ENCODE peak calls at places on chromosomes 2 and 18, in eight cellular contexts. W, F, Z, E, Y, I, R and U are unnamed samples. For H3K27me3, the result is how much of the 10 kb centered on the place peaks cover.

GRCh38 chr2:186330050-186330449 is 156.0 kb upstream of the ZC3H15 start:
- DNase-seq in I (no peak), W (no peak), E (no peak), Z (no peak), Y (no peak), R (no peak), F (no peak), U (no peak)

GRCh38 chr18:34807106-34807796 is 97.2 kb downstream of the DTNA start:
- DNase-seq in W (no peak), Y (no peak), I (no peak), R (no peak), F (no peak), Z (no peak), E (no peak), U (no peak)

GRCh38 chr18:66346833-66347595 is 256.9 kb downstream of the CDH19 start:
- DNase-seq in R (no peak), W (no peak), F (no peak), E (no peak), I (no peak), Z (no peak), Y (no peak), U (no peak)

GRCh38 chr2:219149667-219150066 is 10.9 kb downstream of the NHEJ1 start:
- DNase-seq in Z (no peak), W (no peak), I (no peak), F (peak), R (no peak), Y (peak), E (peak), U (no peak)

GRCh38 chr2:233473386-233473791 is 93.2 kb downstream of the USP40 start:
- DNase-seq in F (no peak), Y (no peak), W (no peak), R (no peak), I (no peak), E (no peak), Z (no peak), U (no peak)

GRCh38 chr2:60948926-60949579 is 67.7 kb downstream of the REL start:
- DNase-seq in R (no peak), Y (no peak), F (no peak), Z (no peak), E (no peak), W (no peak), I (no peak), U (no peak)

GRCh38 chr2:158716921-158717320 is 78.2 kb upstream of the DAPL1 start:
- DNase-seq in I (no peak), F (no peak), Y (no peak), R (no peak), Z (no peak), W (no peak), E (no peak), U (no peak)

GRCh38 chr2:6506311-6507258 is 359.1 kb downstream of the CMPK2 start:
- DNase-seq in I (no peak), E (no peak), W (no peak), Z (no peak), Y (no peak), R (no peak), F (no peak), U (no peak)

GRCh38 chr2:150643106-150643730 is 155.8 kb upstream of the RND3 start:
- DNase-seq in Y (no peak), F (peak), W (no peak), E (no peak), I (no peak), Z (no peak), R (no peak), U (no peak)

GRCh38 chr2:177172034-177172880 is 40.3 kb upstream of the HNRNPA3 start:
- DNase-seq in W (no peak), Y (no peak), E (no peak), Z (no peak), R (peak), F (peak), I (no peak), U (no peak)

GRCh38 chr2:119230630-119231185 is 7.1 kb downstream of the STEAP3 start:
- DNase-seq in Y (no peak), W (no peak), E (no peak), R (no peak), Z (no peak), F (peak), I (no peak), U (no peak)

GRCh38 chr2:229275506-229275905 is 4.4 kb upstream of the PID1 start:
- DNase-seq in R (no peak), E (no peak), W (no peak), Z (no peak), Y (no peak), I (no peak), F (no peak), U (no peak)

GRCh38 chr18:51622676-51623075 is 425.2 kb upstream of the MEX3C start:
- DNase-seq in E (no peak), W (no peak), Y (no peak), I (no peak), R (no peak), F (no peak), Z (no peak), U (no peak)

GRCh38 chr18:11110509-11110908 is 38.9 kb downstream of the PIEZO2 start:
- DNase-seq in E (no peak), Z (no peak), R (no peak), F (no peak), W (no peak), Y (no peak), I (no peak), U (no peak)
- H3K27me3 ChIP-seq in E (under half), Z (under half), R (under half), F (under half), W (under half), Y (under half), I (under half), U (under half)

GRCh38 chr2:173667415-173667814 is 297.8 kb downstream of the SP3 start:
- DNase-seq in W (no peak), Z (no peak), Y (no peak), F (peak), I (no peak), E (no peak), R (no peak), U (no peak)
- TF ChIP-seq CTCF in W (no peak), Z (no peak), Y (peak), F (peak), I (no peak), E (no peak), R (no peak), U (no peak)

GRCh38 chr2:240434728-240435456 is 571 bp upstream of the GPC1 start:
- DNase-seq in Y (peak), W (peak), R (peak), E (peak), Z (peak), I (peak), F (peak), U (peak)
- H3K27ac ChIP-seq in Y (peak), W (peak), R (peak), E (peak), Z (peak), I (peak), F (peak), U (peak)

GRCh38 chr2:26697425-26697824 is 4.9 kb downstream of the KCNK3 start:
- DNase-seq in R (no peak), I (no peak), W (no peak), Y (peak), Z (no peak), E (peak), F (no peak), U (no peak)
- H3K27me3 ChIP-seq in R (under half), I (under half), W (under half), Y (under half), Z (under half), E (under half), F (under half), U (under half)

DNA sequence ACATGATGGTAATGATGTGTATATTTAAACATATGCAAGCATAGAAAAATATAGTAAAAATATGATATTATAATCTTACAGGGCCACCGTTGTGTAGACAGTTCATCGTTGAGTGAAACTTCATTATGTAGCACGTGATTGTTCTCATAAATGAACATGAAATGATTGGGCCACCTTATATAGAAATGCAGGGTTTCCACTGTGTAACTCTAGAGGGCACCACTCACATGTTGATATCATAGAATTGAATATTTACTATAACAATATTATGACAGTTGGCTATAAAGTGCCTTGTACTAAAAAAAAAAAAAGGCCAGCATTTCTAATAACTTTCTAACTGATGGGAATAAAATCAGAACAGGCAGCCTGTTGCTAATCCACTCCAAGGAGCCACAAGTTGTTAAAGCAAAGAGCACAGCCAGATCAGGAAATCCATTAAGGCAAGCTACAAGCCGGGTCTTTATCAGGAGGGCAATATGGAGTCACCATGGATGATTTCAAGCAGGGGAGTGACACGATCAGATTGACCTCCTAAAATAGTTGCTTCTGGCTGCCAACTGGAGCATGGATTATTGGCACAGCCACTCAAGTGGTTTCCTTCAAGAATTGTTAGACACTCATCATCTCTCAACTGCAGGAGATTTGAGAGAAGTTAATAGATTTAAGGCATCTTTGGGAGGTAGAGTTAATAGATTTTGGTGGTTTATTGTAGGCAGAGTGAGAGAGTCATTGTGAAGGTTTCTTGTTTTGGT is 16.7 kb downstream of the IL1F10 start:
- DNase-seq in E (no peak), W (no peak), Y (no peak), R (no peak), I (no peak), F (peak), Z (no peak), U (no peak)
- TF ChIP-seq CTCF in E (peak), W (no peak), Y (peak), R (peak), I (no peak), F (peak), Z (peak), U (peak)

DNA sequence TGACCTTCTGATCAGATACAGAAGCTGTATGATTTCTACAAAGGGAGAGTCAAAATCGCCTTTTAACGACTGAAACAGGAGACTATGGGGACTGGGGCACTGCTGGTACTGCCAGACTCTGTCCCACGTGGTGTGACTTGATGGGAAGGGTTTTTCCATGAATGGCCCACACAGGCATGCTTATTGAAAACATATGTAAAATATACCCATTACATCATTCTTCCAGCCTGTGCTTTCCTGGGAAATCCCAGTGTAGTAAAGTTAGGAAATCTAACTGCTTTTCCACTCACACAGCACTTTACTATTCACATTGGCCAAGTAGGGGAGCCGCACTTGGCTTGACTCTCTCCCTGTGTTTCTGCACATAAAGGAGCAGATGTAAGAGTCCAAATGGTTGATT is 77.1 kb upstream of the NPAS2 start:
- DNase-seq in F (peak), I (no peak), R (peak), W (no peak), Z (no peak), E (no peak), Y (no peak), U (no peak)
- H3K27ac ChIP-seq in F (no peak), I (peak), R (peak), W (peak), Z (no peak), E (no peak), Y (no peak), U (no peak)

DNA sequence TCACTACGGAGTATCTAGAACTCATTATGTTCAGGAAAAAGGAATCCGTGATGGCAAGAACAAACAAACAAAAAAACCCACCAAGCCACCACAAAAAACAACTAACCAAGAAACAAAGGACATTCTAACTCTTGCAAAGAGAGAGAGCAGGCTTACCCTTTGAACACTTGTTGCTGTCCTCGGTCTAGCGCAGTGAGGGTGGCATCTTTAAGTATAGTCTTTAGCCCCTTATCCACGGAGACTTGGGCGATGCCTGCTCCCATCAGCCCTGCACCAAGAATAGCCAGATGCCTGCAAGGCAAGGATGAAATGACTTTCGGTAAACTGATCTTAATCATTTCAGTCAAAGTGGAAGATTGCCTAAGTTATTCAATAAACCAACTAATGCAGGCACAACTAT is 31.0 kb downstream of the GAREM2 start:
- DNase-seq in Z (no peak), F (no peak), I (no peak), E (no peak), W (no peak), R (no peak), Y (no peak), U (no peak)
- H3K27me3 ChIP-seq in Z (under half), F (under half), I (under half), E (under half), W (under half), R (under half), Y (under half), U (under half)

GRCh38 chr2:42765686-42766085 is 1.8 kb upstream of the OXER1 start:
- DNase-seq in Y (no peak), Z (no peak), E (no peak), R (no peak), W (no peak), I (no peak), F (no peak), U (no peak)
- TF ChIP-seq CTCF in Y (no peak), Z (no peak), E (no peak), R (no peak), W (no peak), I (no peak), F (no peak), U (no peak)